ENCODE peak calls at places on chromosomes 13 and 19, in four cellular contexts. K, P, J and V are unnamed samples.

GRCh38 chr19:22784051-22784450 is at the start of gene ZNF99:
- DNase-seq in J (no peak), K (no peak), P (no peak), V (no peak)

GRCh38 chr13:46934749-46935148 is 37.9 kb upstream of the HTR2A start:
- DNase-seq in P (no peak), K (no peak), J (no peak), V (no peak)

GRCh38 chr19:40410030-40410389 is 3.2 kb downstream of the PRX start:
- DNase-seq in J (no peak), P (no peak), K (no peak), V (peak; percentile 73)

GRCh38 chr13:114059946-114060860 is 72.2 kb downstream of the RASA3 start:
- DNase-seq in P (no peak), K (no peak), J (no peak), V (no peak)

GRCh38 chr13:110017379-110017778 is 231.0 kb upstream of the IRS2 start:
- DNase-seq in K (no peak), J (no peak), P (no peak), V (peak; percentile 53)

GRCh38 chr13:91154553-91154952 is 192.9 kb upstream of the MIR17HG start:
- DNase-seq in P (no peak), K (no peak), J (no peak), V (peak; percentile 53)

GRCh38 chr13:40438999-40439797 is 227.2 kb downstream of the FOXO1 start:
- DNase-seq in K (no peak), P (no peak), J (no peak), V (no peak)

GRCh38 chr19:42172261-42172660 is 40.0 kb upstream of the POU2F2 start:
- DNase-seq in P (no peak), J (no peak), K (no peak), V (no peak)

GRCh38 chr13:72437458-72437857 is 290.0 kb downstream of the MZT1 start:
- DNase-seq in J (no peak), K (no peak), P (no peak), V (no peak)

GRCh38 chr13:23488442-23488841 is 54.9 kb upstream of the SACS start:
- DNase-seq in J (peak; percentile 46), K (no peak), P (no peak), V (no peak)

GRCh38 chr13:68676513-68677115 is 1431.0 kb upstream of the ATXN8OS start:
- DNase-seq in K (no peak), J (no peak), P (no peak), V (no peak)

GRCh38 chr13:23516190-23516589 is 54.0 kb upstream of the TNFRSF19 start:
- DNase-seq in P (no peak), K (no peak), J (no peak), V (no peak)

GRCh38 chr19:30684613-30685012 is 312.4 kb downstream of the ZNF536 start:
- DNase-seq in K (no peak), P (no peak), J (no peak), V (peak; percentile 24)

GRCh38 chr19:35549174-35549788 is 3.9 kb downstream of the TMEM147 start:
- DNase-seq in J (peak; percentile 76), K (no peak), P (peak; percentile 69), V (peak; percentile 98)

GRCh38 chr13:60282708-60283107 is 114.3 kb upstream of the TDRD3 start:
- DNase-seq in J (no peak), P (no peak), K (no peak), V (no peak)

GRCh38 chr13:65260938-65261880 is 1968.9 kb downstream of the PCDH9 start:
- DNase-seq in K (no peak), P (no peak), J (no peak), V (no peak)

GRCh38 chr13:43543331-43543730 is 243.4 kb downstream of the ENOX1 start:
- DNase-seq in P (no peak), K (no peak), J (no peak), V (no peak)

GRCh38 chr19:46515879-46516350 is 20.2 kb upstream of the PNMA8B start:
- DNase-seq in J (peak; percentile 23), K (no peak), P (peak; percentile 80), V (peak; percentile 80)

GRCh38 chr13:110270507-110270906 is 36.5 kb downstream of the COL4A1 start:
- DNase-seq in K (no peak), P (no peak), J (no peak), V (no peak)

DNA sequence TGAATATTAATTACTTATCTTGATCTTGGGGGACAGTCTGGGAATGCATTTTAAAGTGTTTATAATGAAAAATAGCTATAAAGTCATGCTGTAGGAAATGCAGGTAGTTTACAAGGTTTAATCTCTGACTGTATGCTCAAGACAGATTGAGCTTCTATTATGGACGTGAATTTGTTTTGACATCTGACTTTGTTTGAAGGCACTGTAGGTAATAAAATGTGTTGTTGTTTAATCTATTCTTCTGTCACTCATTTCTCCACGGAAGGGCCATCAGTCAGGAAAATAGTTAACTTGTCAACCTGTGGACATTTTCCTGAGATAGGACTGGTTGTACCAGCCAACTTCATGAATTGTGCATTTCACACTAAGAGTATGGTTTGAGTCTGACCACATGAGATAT is 893.1 kb upstream of the SLITRK6 start:
- DNase-seq in P (no peak), J (no peak), K (no peak), V (no peak)
- TF ChIP-seq CREB1 in P (no peak), J (no peak), K (no peak), V (no peak)

DNA sequence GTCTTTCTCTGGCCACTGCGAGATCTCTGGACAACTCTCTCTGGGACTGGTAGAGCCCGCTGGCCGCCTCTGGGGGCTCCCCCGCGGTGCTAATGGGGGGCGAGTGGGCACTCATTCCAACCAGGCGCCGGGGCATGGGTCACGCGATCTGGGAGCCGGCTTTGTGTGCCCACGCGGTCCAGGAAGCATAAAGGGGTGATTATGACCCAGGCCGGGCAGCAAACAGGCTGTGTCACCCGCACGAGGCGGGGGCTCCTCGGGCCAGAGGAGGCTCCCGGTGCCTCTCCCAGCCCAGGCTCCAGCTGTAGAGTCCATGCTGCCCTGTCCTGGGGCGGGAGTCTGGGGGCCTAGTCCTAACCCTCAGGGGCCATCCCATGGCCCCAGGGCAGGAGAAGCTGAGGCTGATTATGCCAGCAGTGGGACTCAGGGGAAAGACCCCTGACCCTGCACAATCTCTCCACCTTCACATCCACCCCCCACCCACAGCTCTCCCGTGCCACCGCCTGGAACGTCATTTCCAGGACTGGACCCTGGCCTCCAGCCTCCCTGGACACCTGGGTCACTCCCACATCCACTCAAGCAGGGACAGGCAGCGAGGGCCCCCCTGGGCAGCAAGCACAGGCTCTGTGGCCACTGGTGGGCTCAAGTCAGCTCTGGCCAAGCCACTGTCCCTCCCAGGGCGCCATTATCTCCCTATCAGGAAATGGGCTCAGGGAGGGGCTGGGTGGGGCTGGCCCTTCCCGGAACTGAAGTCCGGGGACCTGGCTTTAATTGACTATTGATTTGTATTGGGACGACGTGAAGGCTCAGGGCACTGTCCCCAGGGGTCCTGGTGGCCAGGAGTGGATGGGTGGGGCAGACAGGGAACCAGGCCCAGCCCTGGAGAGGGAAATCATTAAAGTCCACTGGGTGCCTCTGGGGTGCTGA is 50.0 kb downstream of the PTPRS start:
- DNase-seq in P (peak; percentile 56), J (no peak), K (no peak), V (no peak)
- TF ChIP-seq JUNB in P (no peak), J (no peak), K (no peak), V (no peak)

GRCh38 chr19:21308778-21309177 is 20.4 kb downstream of the ZNF708 start:
- DNase-seq in K (no peak), J (no peak), P (no peak), V (no peak)
- TF ChIP-seq CREB1 in K (no peak), J (no peak), P (no peak), V (no peak)

DNA sequence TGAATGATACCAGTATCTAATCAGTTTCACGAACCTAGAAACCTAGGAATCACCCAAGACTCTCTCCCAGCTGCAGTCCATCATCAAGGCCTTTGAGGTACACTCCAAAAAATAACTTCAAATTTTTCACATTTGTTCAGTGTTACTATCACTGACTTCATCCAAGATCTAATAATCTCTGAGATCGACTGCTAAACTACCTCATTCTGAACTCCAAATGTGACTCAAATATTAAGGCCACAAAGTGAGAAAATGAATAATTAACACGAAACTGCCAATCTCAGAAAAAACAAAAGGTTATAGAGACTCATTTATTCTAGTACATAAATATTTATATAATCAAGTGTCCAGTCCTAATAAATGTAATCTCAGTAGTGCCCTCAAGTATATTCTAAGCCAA is 430.3 kb upstream of the ATXN8OS start:
- DNase-seq in J (no peak), K (no peak), P (no peak), V (no peak)
- TF ChIP-seq JUNB in J (no peak), K (peak; percentile 53), P (no peak), V (no peak)

GRCh38 chr13:95457294-95457693 is 95.2 kb upstream of the CLDN10 start:
- DNase-seq in P (no peak), K (peak; percentile 89), J (no peak), V (no peak)
- TF ChIP-seq CREB1 in P (no peak), K (peak; percentile 32), J (no peak), V (no peak)

GRCh38 chr13:77291779-77292178 is 35.1 kb downstream of the MYCBP2 start:
- DNase-seq in K (no peak), P (no peak), J (no peak), V (no peak)
- TF ChIP-seq JUNB in K (no peak), P (no peak), J (no peak), V (no peak)

DNA sequence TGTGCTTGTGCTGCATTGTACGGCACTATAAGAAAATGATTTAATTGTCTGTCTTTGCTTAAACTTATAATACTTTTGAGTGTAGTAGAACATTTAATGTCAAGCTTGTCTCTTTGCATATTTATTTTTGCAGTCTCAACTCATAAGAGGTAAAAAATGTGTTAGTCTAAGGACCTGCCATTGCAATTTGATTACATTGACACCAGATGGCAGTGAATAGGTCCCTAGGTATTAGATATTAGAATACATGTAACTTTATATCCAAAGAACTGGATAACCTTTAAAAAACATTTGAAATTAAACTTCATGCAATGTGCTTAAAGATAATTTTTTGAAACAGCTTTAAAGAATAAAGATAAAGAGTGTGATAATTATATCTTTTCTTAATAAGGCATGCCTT is 1421.3 kb downstream of the OLFM4 start:
- DNase-seq in J (no peak), P (no peak), K (no peak), V (peak; percentile 45)
- TF ChIP-seq CREB1 in J (no peak), P (no peak), K (no peak), V (no peak)

GRCh38 chr13:101755228-101755887 is 302.9 kb downstream of the ITGBL1 start:
- DNase-seq in J (no peak), K (no peak), P (no peak), V (no peak)
- TF ChIP-seq JUNB in J (no peak), K (no peak), P (no peak), V (no peak)